ENCODE peak calls at places on chromosomes 1 and 21, in eight cellular contexts. A is heart left ventricle, M is tibial artery, Q is stomach, G is OCI-LY7, W is adrenal gland, V is left ventricle myocardium inferior, U is MM.1S. J is an unnamed sample. For H3K36me3 and H3K9me3, the result is how much of the 10 kb centered on the place peaks cover.

GRCh38 chr21:36765229-36765628 is 66.3 kb downstream of the SIM2 start:
- DNase-seq in A (no peak), G (no peak), M (no peak), V (no peak), U (no peak), Q (no peak), W (no peak), J (no peak)

GRCh38 chr1:163528710-163529348 is 207.1 kb downstream of the NUF2 start:
- DNase-seq in G (peak), M (no peak), V (no peak), Q (peak), W (peak), A (no peak), U (peak), J (no peak)

GRCh38 chr21:36245115-36245514 is 74.9 kb upstream of the MORC3 start:
- DNase-seq in V (no peak), U (no peak), A (no peak), G (no peak), M (no peak), W (no peak), Q (no peak), J (no peak)

GRCh38 chr1:150876111-150876434 is 326 bp downstream of the ARNT start:
- DNase-seq in Q (peak), M (peak), G (no peak), W (no peak), A (no peak), V (no peak), U (peak), J (no peak)

GRCh38 chr1:221565718-221566117 is 176.2 kb downstream of the DUSP10 start:
- DNase-seq in Q (no peak), A (peak), U (no peak), G (no peak), V (no peak), M (no peak), W (no peak), J (no peak)

GRCh38 chr1:97867127-97867526 is 53.7 kb downstream of the DPYD start:
- DNase-seq in U (no peak), A (no peak), G (no peak), M (no peak), V (no peak), W (no peak), Q (no peak), J (no peak)

GRCh38 chr1:159889202-159889601 is 10.8 kb downstream of the CFAP45 start:
- DNase-seq in M (no peak), A (no peak), Q (no peak), W (no peak), V (no peak), U (peak), G (peak), J (no peak)

GRCh38 chr1:11761988-11762406 is at the start of gene C1orf167:
- DNase-seq in M (no peak), A (no peak), W (no peak), U (no peak), Q (peak), G (no peak), V (no peak), J (no peak)

GRCh38 chr1:156232222-156232621 is 9.8 kb upstream of the BGLAP start:
- DNase-seq in V (no peak), U (no peak), M (no peak), G (no peak), A (no peak), Q (no peak), W (no peak), J (no peak)

GRCh38 chr1:210647406-210648333 is 319.0 kb downstream of the HHAT start:
- DNase-seq in G (no peak), W (no peak), A (no peak), V (no peak), Q (no peak), U (peak), M (no peak), J (no peak)

GRCh38 chr1:59285691-59286090 is 11.2 kb upstream of the FGGY start:
- DNase-seq in W (no peak), U (no peak), Q (no peak), G (no peak), M (no peak), A (no peak), V (no peak), J (no peak)

GRCh38 chr1:33348676-33349080 is 27.8 kb upstream of the A3GALT2 start:
- DNase-seq in M (no peak), G (no peak), W (no peak), V (no peak), A (no peak), U (peak), Q (no peak), J (no peak)

GRCh38 chr1:17251699-17252376 is 2.9 kb downstream of the PADI3 start:
- DNase-seq in V (no peak), A (no peak), G (no peak), M (no peak), W (no peak), Q (no peak), U (no peak), J (no peak)

GRCh38 chr21:15895142-15896106 is 165.6 kb downstream of the USP25 start:
- DNase-seq in U (no peak), W (no peak), V (no peak), G (no peak), A (no peak), Q (no peak), M (no peak), J (no peak)

GRCh38 chr1:44327679-44328491 is 27.2 kb downstream of the ERI3 start:
- DNase-seq in G (no peak), Q (peak), U (no peak), V (peak), M (peak), W (peak), A (peak), J (peak)

GRCh38 chr1:211522804-211523203 is 30.8 kb upstream of the RD3 start:
- DNase-seq in M (no peak), V (no peak), W (no peak), A (no peak), Q (no peak), U (no peak), G (no peak), J (no peak)

DNA sequence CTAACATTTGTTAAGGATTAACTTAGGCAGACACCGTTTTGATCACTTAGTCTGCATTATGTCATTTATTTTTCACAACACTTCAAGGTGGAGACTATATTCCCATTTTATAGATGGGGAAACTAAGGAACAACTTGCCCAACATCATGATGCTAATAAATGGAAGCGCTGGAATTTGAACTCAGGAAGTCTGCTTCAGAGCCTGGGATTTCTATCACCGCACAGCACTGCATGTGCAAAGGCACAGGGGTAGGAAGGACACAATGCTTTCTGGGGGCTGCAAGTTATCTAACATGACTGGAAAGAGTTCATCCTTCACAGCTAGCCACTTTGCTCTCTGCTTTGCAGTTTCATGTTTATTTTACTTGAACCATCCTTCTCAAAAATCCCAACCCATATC is 100.5 kb downstream of the UBR4 start:
- DNase-seq in G (no peak), U (no peak), V (no peak), M (no peak), Q (no peak), A (no peak), W (no peak), J (no peak)
- H3K36me3 ChIP-seq in G (half or more), U (under half), V (half or more), M (half or more), Q (half or more), A (half or more), W (half or more), J (half or more)

GRCh38 chr1:31644560-31645273 is at the start of gene PEF1:
- DNase-seq in Q (peak), M (peak), V (peak), G (peak), U (peak), W (peak), A (peak), J (peak)
- TF ChIP-seq CTCF in Q (no peak), M (no peak), V (no peak), G (no peak), U (no peak), W (no peak), A (no peak), J (no peak)

DNA sequence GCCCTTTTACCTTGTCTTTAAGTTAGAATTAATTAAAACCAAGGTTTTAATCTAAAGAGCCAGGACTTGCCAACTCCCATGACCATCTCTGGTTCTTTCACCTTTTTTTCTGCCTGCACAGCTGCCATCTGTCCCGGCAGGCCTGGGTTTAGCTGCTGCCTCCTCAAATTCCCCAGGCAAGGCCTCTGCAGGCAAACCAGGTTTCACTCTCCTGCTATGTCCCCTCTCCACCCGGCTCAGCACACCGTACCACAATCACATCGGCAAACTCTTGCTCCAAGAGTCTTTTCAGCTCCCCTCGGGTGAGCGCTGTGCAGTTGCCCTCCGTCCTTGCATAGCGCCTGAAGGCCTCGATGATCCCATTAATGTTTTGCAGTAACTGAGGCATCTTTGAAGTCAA is 2.2 kb downstream of the CRNN start:
- DNase-seq in W (no peak), Q (no peak), A (no peak), M (no peak), G (no peak), V (no peak), U (no peak), J (no peak)
- H3K9me3 ChIP-seq in W (under half), Q (under half), A (under half), M (under half), G (under half), V (under half), U (under half), J (under half)

DNA sequence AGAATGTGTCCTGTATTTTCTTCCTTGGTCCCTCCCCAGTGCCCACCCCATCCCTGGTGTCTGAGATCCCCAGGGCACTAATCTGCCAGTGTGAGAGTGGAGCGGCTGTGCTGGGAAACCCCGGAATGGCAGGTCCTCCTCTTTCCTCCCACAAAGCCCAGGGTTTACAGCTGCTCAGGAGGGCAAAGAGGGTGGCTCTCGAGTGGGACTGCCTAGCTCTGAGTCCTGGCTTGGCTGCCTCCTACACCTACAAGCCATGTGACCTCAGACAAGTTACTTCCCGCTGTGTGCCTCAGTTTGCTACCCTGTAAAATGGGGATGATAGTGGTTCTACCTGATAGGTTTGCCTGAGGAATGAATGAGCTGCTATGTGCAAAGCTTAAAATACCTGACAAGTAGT is 29.6 kb upstream of the IFNLR1 start:
- DNase-seq in M (no peak), V (no peak), A (no peak), U (no peak), W (no peak), Q (no peak), G (no peak), J (no peak)
- H3K36me3 ChIP-seq in M (under half), V (under half), A (under half), U (under half), W (under half), Q (under half), G (under half), J (under half)

DNA sequence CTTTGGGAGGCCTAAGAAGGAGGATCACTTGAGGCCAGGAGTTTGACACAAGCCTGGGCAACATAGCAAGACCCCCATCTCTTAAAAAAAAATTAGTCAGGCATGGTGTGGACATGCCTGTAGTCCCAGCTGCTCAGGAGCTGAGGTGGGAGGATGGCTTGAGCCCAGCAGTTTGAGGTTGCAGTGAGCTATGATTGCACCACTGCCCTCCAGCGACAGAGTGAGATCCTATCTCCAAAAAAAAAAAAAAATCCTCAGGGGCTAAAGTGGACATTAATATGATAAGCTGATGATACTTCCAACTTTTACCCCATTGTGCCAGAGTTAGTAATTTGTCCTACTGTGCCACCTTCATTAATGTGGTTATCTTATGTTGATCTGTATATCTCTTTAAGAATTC is 327.8 kb upstream of the FMN2 start:
- DNase-seq in Q (no peak), W (no peak), U (no peak), A (no peak), M (no peak), G (no peak), V (no peak), J (no peak)
- TF ChIP-seq CTCF in Q (no peak), W (no peak), U (peak), A (no peak), M (no peak), G (no peak), V (no peak), J (no peak)

GRCh38 chr1:54223441-54224202 is 23.7 kb downstream of the MRPL37 start:
- DNase-seq in W (no peak), U (no peak), G (no peak), Q (no peak), M (no peak), V (no peak), A (no peak), J (no peak)

GRCh38 chr1:54224233-54224632 is 24.3 kb downstream of the MRPL37 start:
- DNase-seq in G (no peak), Q (no peak), A (no peak), M (no peak), V (no peak), U (no peak), W (no peak), J (no peak)

GRCh38 chr1:54221867-54222484 is 22.0 kb downstream of the MRPL37 start:
- DNase-seq in G (no peak), Q (no peak), W (no peak), U (no peak), M (no peak), V (no peak), A (no peak), J (no peak)

GRCh38 chr1:54221113-54221834 is 21.3 kb downstream of the MRPL37 start:
- DNase-seq in V (no peak), A (no peak), G (no peak), U (no peak), Q (no peak), W (no peak), M (no peak), J (no peak)

DNA sequence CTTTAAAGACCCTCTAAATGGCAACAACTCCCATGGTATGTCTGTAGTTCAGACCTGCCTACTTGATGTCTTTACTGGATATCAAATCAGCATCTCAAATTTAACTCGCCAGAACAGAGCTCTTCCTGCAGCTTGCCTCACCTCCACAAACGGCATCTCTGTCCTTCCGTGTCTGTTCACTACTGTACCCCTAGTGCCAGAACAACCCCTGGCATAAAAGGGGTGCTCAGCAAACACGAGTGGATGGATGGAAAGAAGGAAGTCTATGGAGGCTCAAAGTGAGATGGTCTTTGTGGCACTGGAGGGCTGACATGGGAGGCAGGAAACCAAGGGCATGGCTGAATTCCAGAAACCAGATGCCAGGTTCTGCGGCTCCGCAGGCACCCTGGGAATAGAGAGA is 22.7 kb downstream of the MRPL37 start:
- DNase-seq in A (no peak), Q (no peak), M (no peak), V (no peak), W (no peak), G (no peak), U (no peak), J (no peak)
- H3K9me3 ChIP-seq in A (under half), Q (under half), M (under half), V (under half), W (under half), G (under half), U (under half), J (under half)

GRCh38 chr1:15733218-15733725 is 2.8 kb upstream of the SLC25A34 start:
- DNase-seq in M (no peak), V (no peak), A (no peak), G (no peak), U (no peak), Q (no peak), W (no peak), J (no peak)
- H3K36me3 ChIP-seq in M (half or more), V (half or more), A (half or more), G (under half), U (under half), Q (half or more), W (half or more), J (under half)